ENCODE peak calls at places on chromosomes 12 and 14, in five cellular contexts. P is pons; X is H7; S is activated CD8-positive, alpha-beta memory T cell treated with anti-CD3 and anti-CD28 coated beads for 24 hours; M is left ventricle myocardium inferior. H is an unnamed sample.

GRCh38 chr14:103220134-103220981 is 97.1 kb downstream of the TNFAIP2 start:
- DNase-seq in P (no peak), X (peak), S (no peak), M (no peak), H (no peak)

GRCh38 chr14:33563492-33563891 is 387.4 kb downstream of the EGLN3 start:
- DNase-seq in S (no peak), P (no peak), X (no peak), M (no peak), H (no peak)

GRCh38 chr12:30974746-30975500 is 48.4 kb downstream of the TSPAN11 start:
- DNase-seq in S (no peak), P (no peak), X (no peak), M (no peak), H (no peak)

GRCh38 chr12:66144796-66145754 is 14.5 kb upstream of the LLPH start:
- DNase-seq in M (no peak), X (peak), P (peak), S (no peak), H (no peak)

GRCh38 chr12:68378859-68379628 is 46.9 kb upstream of the MDM1 start:
- DNase-seq in X (no peak), S (no peak), P (no peak), M (peak), H (no peak)

GRCh38 chr14:69428289-69428998 is 30.0 kb downstream of the SLC39A9 start:
- DNase-seq in M (no peak), P (peak), X (no peak), S (no peak), H (no peak)

GRCh38 chr12:90322006-90322405 is 613.4 kb upstream of the ATP2B1 start:
- DNase-seq in S (no peak), X (no peak), P (no peak), M (no peak), H (no peak)

GRCh38 chr12:108609535-108610335 is 11.9 kb upstream of the TMEM119 start:
- DNase-seq in M (peak), X (no peak), S (no peak), P (no peak), H (no peak)

GRCh38 chr14:60884134-60884533 is 96.7 kb downstream of the TRMT5 start:
- DNase-seq in X (no peak), S (no peak), M (no peak), P (no peak), H (no peak)

H was measured in NCI-H187 treated with DMSO at 0.1 percent for 48 hours.